ENCODE peak calls at places on chromosomes 5 and 9, in ten cellular contexts. I is A549, X is IMR-90, O is H9, F is tibial artery, G is MM.1S, J is heart left ventricle, H is HepG2, A is transverse colon, E is endodermal cell. Q is an unnamed sample.

GRCh38 chr9:93346240-93347112 is 105.0 kb upstream of the FAM120A start:
- DNase-seq in I (no peak), X (no peak), O (no peak), F (no peak), G (no peak), J (no peak), H (no peak), A (no peak), E (peak; percentile 78), Q (no peak)

GRCh38 chr9:97747201-97747965 is 50.2 kb upstream of the XPA start:
- DNase-seq in I (no peak), X (no peak), O (no peak), F (no peak), G (no peak), J (no peak), H (no peak), A (no peak), E (no peak), Q (no peak)

GRCh38 chr9:91809581-91810285 is 140.3 kb downstream of the ROR2 start:
- DNase-seq in I (no peak), X (peak; percentile 53), O (no peak), F (no peak), G (no peak), J (no peak), H (no peak), A (no peak), E (peak; percentile 40), Q (no peak)

GRCh38 chr5:174448662-174449061 is 275.7 kb upstream of the MSX2 start:
- DNase-seq in I (no peak), X (peak; percentile 43), O (no peak), F (no peak), G (no peak), J (no peak), H (no peak), A (no peak), E (no peak), Q (no peak)

GRCh38 chr5:105230516-105230915 is 1667.9 kb upstream of the NUDT12 start:
- DNase-seq in I (no peak), X (no peak), O (no peak), F (no peak), G (no peak), J (no peak), H (no peak), A (no peak), E (peak; percentile 62), Q (no peak)

GRCh38 chr5:77312411-77312810 is 101.9 kb downstream of the PDE8B start:
- DNase-seq in I (no peak), X (peak; percentile 57), O (no peak), F (no peak), G (no peak), J (no peak), H (no peak), A (no peak), E (no peak), Q (no peak)

GRCh38 chr9:91898451-91899433 is 51.3 kb downstream of the ROR2 start:
- DNase-seq in I (no peak), X (peak; percentile 50), O (no peak), F (no peak), G (no peak), J (no peak), H (peak; percentile 9), A (peak; percentile 37), E (peak; percentile 77), Q (no peak)

GRCh38 chr5:140346348-140347221 is at the start of gene HBEGF:
- DNase-seq in I (peak; percentile 85), X (peak; percentile 63), O (peak; percentile 94), F (peak; percentile 72), G (peak; percentile 71), J (peak; percentile 93), H (peak; percentile 63), A (peak; percentile 90), E (peak; percentile 97), Q (peak; percentile 84)

DNA sequence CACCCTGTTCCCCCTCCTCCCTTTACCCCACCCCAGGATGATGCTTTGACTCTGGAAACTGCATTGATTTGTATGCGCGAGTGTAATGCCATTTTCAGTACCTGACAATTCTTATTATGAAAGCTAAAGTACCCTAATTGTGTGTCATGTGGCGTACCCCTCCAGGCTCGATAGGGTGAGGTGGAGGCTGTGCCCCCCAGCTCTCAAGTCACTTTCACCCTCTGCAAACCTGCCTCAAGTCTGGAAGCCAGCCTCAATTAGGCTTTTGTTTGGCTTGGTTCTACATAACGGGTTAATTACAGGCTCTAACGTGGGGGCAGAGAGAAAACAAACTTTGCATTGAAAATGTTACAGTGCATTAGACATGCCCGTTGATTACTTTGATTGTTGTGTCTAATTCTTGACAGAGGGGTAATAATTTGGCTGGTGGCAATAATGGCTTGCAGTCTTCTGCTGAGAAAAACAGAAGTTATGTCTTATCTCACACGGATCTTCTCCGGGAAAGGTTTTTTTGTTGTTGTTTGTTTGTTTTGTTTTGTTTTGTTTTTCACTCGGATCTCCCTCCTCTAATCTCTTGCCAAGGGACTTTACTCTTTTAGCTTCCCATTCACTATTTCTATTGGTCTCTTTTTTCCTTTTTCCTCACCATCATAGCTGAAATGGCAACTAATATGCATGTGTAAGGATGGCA is 12.6 kb downstream of the ISL1 start:
- DNase-seq in I (no peak), X (no peak), O (no peak), F (no peak), G (no peak), J (no peak), H (no peak), A (no peak), E (no peak), Q (no peak)
- H3K27ac ChIP-seq in I (no peak overlapping the region), X (no peak overlapping the region), O (no peak overlapping the region), F (no peak overlapping the region), G (no peak overlapping the region), J (no peak overlapping the region), H (no peak overlapping the region), A (no peak overlapping the region), E (no peak overlapping the region), Q (no peak overlapping the region)

GRCh38 chr5:162282191-162282590 is 214.6 kb downstream of the GABRG2 start:
- DNase-seq in I (no peak), X (no peak), O (no peak), F (no peak), G (no peak), J (no peak), H (no peak), A (no peak), E (no peak), Q (no peak)
- H3K4me1 ChIP-seq in I (no peaks in the 10 kb centered on the region), X (no peaks in the 10 kb centered on the region), O (no peaks in the 10 kb centered on the region), F (no peaks in the 10 kb centered on the region), G (no peaks in the 10 kb centered on the region), J (no peaks in the 10 kb centered on the region), H (no peaks in the 10 kb centered on the region), A (no peaks in the 10 kb centered on the region), E (peaks cover 21% of the 10 kb centered on the region), Q (no peaks in the 10 kb centered on the region)

GRCh38 chr5:134512661-134512999 is 12.8 kb upstream of the JADE2 start:
- DNase-seq in I (no peak), X (no peak), O (peak; percentile 48), F (no peak), G (no peak), J (no peak), H (no peak), A (no peak), E (no peak), Q (no peak)

GRCh38 chr5:134510970-134511795 is 14.3 kb upstream of the JADE2 start:
- DNase-seq in I (no peak), X (peak; percentile 69), O (peak; percentile 93), F (no peak), G (no peak), J (no peak), H (peak; percentile 65), A (no peak), E (peak; percentile 93), Q (no peak)

GRCh38 chr5:134508521-134509195 is 16.8 kb upstream of the JADE2 start:
- DNase-seq in I (no peak), X (no peak), O (no peak), F (no peak), G (no peak), J (no peak), H (no peak), A (no peak), E (no peak), Q (no peak)

GRCh38 chr5:134509308-134510040 is 16.0 kb upstream of the JADE2 start:
- DNase-seq in I (no peak), X (peak; percentile 52), O (peak; percentile 48), F (no peak), G (no peak), J (no peak), H (peak; percentile 70), A (no peak), E (no peak), Q (no peak)

DNA sequence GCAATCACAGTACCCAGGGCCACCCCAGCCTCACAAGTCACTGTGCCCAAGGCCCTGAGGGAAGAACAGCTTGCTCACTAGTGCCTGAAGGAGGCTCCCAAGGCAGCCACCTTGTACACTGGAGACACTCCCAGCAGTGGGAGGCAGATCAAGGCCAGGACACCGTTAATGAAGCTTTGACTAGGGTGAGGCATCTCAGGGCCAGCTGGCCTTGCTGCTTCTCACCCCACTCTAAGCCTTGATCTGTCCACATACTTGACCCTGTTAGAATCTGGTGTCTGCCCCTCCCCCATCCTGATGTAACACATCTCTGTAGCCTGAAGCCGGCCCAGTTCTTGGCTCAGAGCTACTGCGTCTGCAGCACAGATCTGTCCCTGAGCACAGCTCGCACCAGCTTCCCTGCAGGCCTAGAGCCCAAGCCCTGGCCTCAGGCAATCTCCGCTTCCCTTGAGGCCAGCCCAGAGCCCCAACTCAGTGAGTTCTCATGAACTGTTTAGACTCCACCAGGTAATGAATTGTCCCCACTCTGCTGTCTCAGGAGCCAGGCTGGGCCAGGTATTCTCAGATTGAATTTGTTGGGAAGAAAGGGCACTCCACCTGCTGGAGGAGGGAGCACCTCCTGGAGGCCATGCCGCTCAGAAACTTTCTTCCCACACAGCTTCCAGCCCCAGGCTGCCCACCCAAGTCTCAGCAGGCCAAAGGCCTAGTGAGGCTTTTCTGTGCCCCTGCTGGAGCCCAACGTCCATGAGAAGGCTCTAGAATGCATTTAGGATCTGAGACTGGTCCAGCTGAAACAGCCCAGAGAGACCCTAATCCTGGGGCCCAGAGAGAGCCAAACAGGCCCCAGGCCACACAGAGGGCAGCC is 13.4 kb upstream of the JADE2 start:
- DNase-seq in I (no peak), X (peak; percentile 63), O (peak; percentile 83), F (peak; percentile 83), G (no peak), J (peak; percentile 79), H (peak; percentile 74), A (peak; percentile 73), E (peak; percentile 94), Q (no peak)
- TF ChIP-seq CTCF in I (peak; percentile 45), X (no peak), O (peak; percentile 66), F (no peak), G (no peak), J (peak; percentile 8), H (peak; percentile 77), A (peak; percentile 20), E (peak; percentile 80), Q (no peak)

GRCh38 chr9:16868706-16869105 is 1.8 kb downstream of the BNC2 start:
- DNase-seq in I (no peak), X (peak; percentile 28), O (no peak), F (no peak), G (no peak), J (no peak), H (no peak), A (no peak), E (no peak), Q (no peak)

GRCh38 chr9:16870606-16871357 is at the start of gene BNC2:
- DNase-seq in I (peak; percentile 61), X (peak; percentile 60), O (peak; percentile 68), F (peak; percentile 57), G (peak; percentile 40), J (peak; percentile 75), H (no peak), A (peak; percentile 38), E (peak; percentile 89), Q (no peak)

GRCh38 chr9:16869961-16870605 is 387 bp downstream of the BNC2 start:
- DNase-seq in I (peak; percentile 38), X (peak; percentile 9), O (peak; percentile 34), F (no peak), G (no peak), J (peak; percentile 64), H (no peak), A (peak; percentile 23), E (peak; percentile 78), Q (no peak)

GRCh38 chr9:16867571-16868311 is 2.7 kb downstream of the BNC2 start:
- DNase-seq in I (no peak), X (peak; percentile 81), O (no peak), F (peak; percentile 37), G (no peak), J (no peak), H (peak; percentile 3), A (no peak), E (no peak), Q (no peak)

GRCh38 chr9:16869140-16869903 is 1.1 kb downstream of the BNC2 start:
- DNase-seq in I (no peak), X (peak; percentile 50), O (peak; percentile 51), F (peak; percentile 41), G (no peak), J (no peak), H (no peak), A (peak; percentile 24), E (peak; percentile 67), Q (no peak)
- H3K27ac ChIP-seq in I (peak overlapping the region; percentile 85), X (peak overlapping the region; percentile 90), O (no peak overlapping the region), F (no peak overlapping the region), G (no peak overlapping the region), J (no peak overlapping the region), H (no peak overlapping the region), A (peak overlapping the region; percentile 82), E (no peak overlapping the region), Q (no peak overlapping the region)